ENCODE peak calls at places on chromosomes 3 and 15, in nine cellular contexts. One of them, this sample, is unnamed.

GRCh38 chr3:58965870-58966269 is 84.0 kb downstream of the CFAP20DC start:
- DNase-seq in GM12865: no peak
- DNase-seq in fibroblast of lung: peak
- DNase-seq in PC-3: no peak
- DNase-seq in GM12864: no peak
- DNase-seq in left ventricle myocardium inferior: no peak
- DNase-seq in mucosa of descending colon: no peak
- DNase-seq in fibroblast of the aortic adventitia: peak
- DNase-seq in Panc1: no peak
- DNase-seq in this sample: no peak

GRCh38 chr3:124032351-124032880 is 40.5 kb upstream of the ROPN1 start:
- DNase-seq in GM12865: no peak
- DNase-seq in Panc1: no peak
- DNase-seq in fibroblast of the aortic adventitia: peak
- DNase-seq in PC-3: peak
- DNase-seq in GM12864: no peak
- DNase-seq in mucosa of descending colon: peak
- DNase-seq in fibroblast of lung: peak
- DNase-seq in left ventricle myocardium inferior: peak
- DNase-seq in this sample: no peak

GRCh38 chr15:40150163-40150925 is 10.5 kb upstream of the BUB1B start:
- DNase-seq in left ventricle myocardium inferior: no peak
- DNase-seq in fibroblast of the aortic adventitia: peak
- DNase-seq in GM12865: no peak
- DNase-seq in mucosa of descending colon: no peak
- DNase-seq in PC-3: peak
- DNase-seq in fibroblast of lung: peak
- DNase-seq in Panc1: no peak
- DNase-seq in GM12864: no peak
- DNase-seq in this sample: peak

GRCh38 chr15:80059786-80060489 is 462 bp downstream of the ZFAND6 start:
- DNase-seq in Panc1: no peak
- DNase-seq in PC-3: peak
- DNase-seq in mucosa of descending colon: no peak
- DNase-seq in left ventricle myocardium inferior: no peak
- DNase-seq in fibroblast of the aortic adventitia: no peak
- DNase-seq in GM12864: no peak
- DNase-seq in GM12865: no peak
- DNase-seq in fibroblast of lung: peak
- DNase-seq in this sample: no peak

GRCh38 chr3:162096874-162097273 is 600.3 kb downstream of the OTOL1 start:
- DNase-seq in Panc1: no peak
- DNase-seq in fibroblast of lung: peak
- DNase-seq in left ventricle myocardium inferior: no peak
- DNase-seq in GM12865: no peak
- DNase-seq in mucosa of descending colon: no peak
- DNase-seq in PC-3: peak
- DNase-seq in fibroblast of the aortic adventitia: no peak
- DNase-seq in GM12864: no peak
- DNase-seq in this sample: no peak

GRCh38 chr3:64218746-64219145 is 6.5 kb downstream of the PRICKLE2 start:
- DNase-seq in fibroblast of lung: no peak
- DNase-seq in PC-3: no peak
- DNase-seq in fibroblast of the aortic adventitia: no peak
- DNase-seq in GM12865: no peak
- DNase-seq in Panc1: no peak
- DNase-seq in left ventricle myocardium inferior: no peak
- DNase-seq in GM12864: no peak
- DNase-seq in mucosa of descending colon: no peak
- DNase-seq in this sample: no peak

GRCh38 chr3:17151598-17152373 is 267.0 kb downstream of the PLCL2 start:
- DNase-seq in fibroblast of the aortic adventitia: no peak
- DNase-seq in Panc1: no peak
- DNase-seq in mucosa of descending colon: peak
- DNase-seq in fibroblast of lung: no peak
- DNase-seq in PC-3: no peak
- DNase-seq in left ventricle myocardium inferior: no peak
- DNase-seq in GM12864: peak
- DNase-seq in GM12865: peak
- DNase-seq in this sample: no peak

GRCh38 chr3:122094125-122094524 is 39.0 kb downstream of the CD86 start:
- DNase-seq in left ventricle myocardium inferior: no peak
- DNase-seq in mucosa of descending colon: no peak
- DNase-seq in Panc1: no peak
- DNase-seq in GM12865: peak
- DNase-seq in PC-3: no peak
- DNase-seq in GM12864: no peak
- DNase-seq in fibroblast of the aortic adventitia: no peak
- DNase-seq in fibroblast of lung: no peak
- DNase-seq in this sample: no peak

GRCh38 chr3:70264122-70264780 is 48.2 kb downstream of the MDFIC2 start:
- DNase-seq in Panc1: no peak
- DNase-seq in left ventricle myocardium inferior: no peak
- DNase-seq in fibroblast of lung: peak
- DNase-seq in PC-3: peak
- DNase-seq in GM12865: no peak
- DNase-seq in GM12864: no peak
- DNase-seq in fibroblast of the aortic adventitia: peak
- DNase-seq in mucosa of descending colon: peak
- DNase-seq in this sample: peak

GRCh38 chr15:38195191-38195901 is 57.3 kb upstream of the SPRED1 start:
- DNase-seq in left ventricle myocardium inferior: no peak
- DNase-seq in Panc1: no peak
- DNase-seq in mucosa of descending colon: no peak
- DNase-seq in fibroblast of lung: no peak
- DNase-seq in GM12865: no peak
- DNase-seq in GM12864: no peak
- DNase-seq in fibroblast of the aortic adventitia: no peak
- DNase-seq in PC-3: peak
- DNase-seq in this sample: no peak

GRCh38 chr3:4493931-4494806 is 1.0 kb downstream of the ITPR1 start:
- DNase-seq in mucosa of descending colon: peak
- DNase-seq in GM12865: no peak
- DNase-seq in GM12864: no peak
- DNase-seq in PC-3: peak
- DNase-seq in fibroblast of the aortic adventitia: peak
- DNase-seq in left ventricle myocardium inferior: peak
- DNase-seq in Panc1: no peak
- DNase-seq in fibroblast of lung: peak
- DNase-seq in this sample: no peak

GRCh38 chr3:42786212-42786611 is 13.2 kb upstream of the CCDC13 start:
- DNase-seq in left ventricle myocardium inferior: no peak
- DNase-seq in PC-3: no peak
- DNase-seq in fibroblast of the aortic adventitia: no peak
- DNase-seq in GM12864: no peak
- DNase-seq in mucosa of descending colon: no peak
- DNase-seq in Panc1: no peak
- DNase-seq in fibroblast of lung: no peak
- DNase-seq in GM12865: no peak
- DNase-seq in this sample: no peak

GRCh38 chr3:97896547-97896946 is 74.7 kb downstream of the CRYBG3 start:
- DNase-seq in fibroblast of the aortic adventitia: no peak
- DNase-seq in fibroblast of lung: no peak
- DNase-seq in GM12864: no peak
- DNase-seq in Panc1: no peak
- DNase-seq in GM12865: no peak
- DNase-seq in PC-3: no peak
- DNase-seq in left ventricle myocardium inferior: no peak
- DNase-seq in mucosa of descending colon: no peak
- DNase-seq in this sample: no peak

GRCh38 chr15:79640206-79640605 is 208.1 kb downstream of the MINAR1 start:
- DNase-seq in GM12865: no peak
- DNase-seq in GM12864: no peak
- DNase-seq in fibroblast of the aortic adventitia: peak
- DNase-seq in fibroblast of lung: peak
- DNase-seq in mucosa of descending colon: no peak
- DNase-seq in PC-3: peak
- DNase-seq in Panc1: peak
- DNase-seq in left ventricle myocardium inferior: peak
- DNase-seq in this sample: peak

GRCh38 chr3:87260270-87260669 is 16.1 kb downstream of the POU1F1 start:
- DNase-seq in GM12864: peak
- DNase-seq in PC-3: peak
- DNase-seq in GM12865: peak
- DNase-seq in left ventricle myocardium inferior: no peak
- DNase-seq in Panc1: peak
- DNase-seq in mucosa of descending colon: peak
- DNase-seq in fibroblast of lung: peak
- DNase-seq in fibroblast of the aortic adventitia: peak
- DNase-seq in this sample: peak

GRCh38 chr15:90895571-90896117 is 7.5 kb upstream of the MAN2A2 start:
- DNase-seq in mucosa of descending colon: no peak
- DNase-seq in GM12864: no peak
- DNase-seq in Panc1: no peak
- DNase-seq in GM12865: no peak
- DNase-seq in PC-3: no peak
- DNase-seq in fibroblast of lung: no peak
- DNase-seq in left ventricle myocardium inferior: no peak
- DNase-seq in fibroblast of the aortic adventitia: no peak
- DNase-seq in this sample: no peak

GRCh38 chr3:120025520-120025919 is 68.7 kb downstream of the GSK3B start:
- DNase-seq in mucosa of descending colon: no peak
- DNase-seq in GM12865: no peak
- DNase-seq in PC-3: peak
- DNase-seq in fibroblast of the aortic adventitia: no peak
- DNase-seq in fibroblast of lung: peak
- DNase-seq in left ventricle myocardium inferior: no peak
- DNase-seq in Panc1: no peak
- DNase-seq in GM12864: no peak
- DNase-seq in this sample: peak

GRCh38 chr3:139202226-139202958 is 141.4 kb upstream of the MRPS22 start:
- DNase-seq in GM12865: peak
- DNase-seq in Panc1: peak
- DNase-seq in fibroblast of lung: no peak
- DNase-seq in left ventricle myocardium inferior: no peak
- DNase-seq in fibroblast of the aortic adventitia: no peak
- DNase-seq in mucosa of descending colon: peak
- DNase-seq in GM12864: peak
- DNase-seq in PC-3: peak
- DNase-seq in this sample: peak

GRCh38 chr3:27141668-27142067 is 227.5 kb downstream of the NEK10 start:
- DNase-seq in Panc1: no peak
- DNase-seq in GM12865: peak
- DNase-seq in fibroblast of lung: no peak
- DNase-seq in mucosa of descending colon: no peak
- DNase-seq in PC-3: peak
- DNase-seq in fibroblast of the aortic adventitia: no peak
- DNase-seq in GM12864: no peak
- DNase-seq in left ventricle myocardium inferior: no peak
- DNase-seq in this sample: no peak

GRCh38 chr3:42600958-42601675 is 631 bp downstream of the NKTR start:
- DNase-seq in GM12865: peak
- DNase-seq in GM12864: no peak
- DNase-seq in PC-3: peak
- DNase-seq in Panc1: no peak
- DNase-seq in left ventricle myocardium inferior: peak
- DNase-seq in fibroblast of lung: peak
- DNase-seq in fibroblast of the aortic adventitia: peak
- DNase-seq in mucosa of descending colon: peak
- DNase-seq in this sample: no peak

GRCh38 chr15:56058986-56059385 is 65.6 kb upstream of the NEDD4 start:
- DNase-seq in left ventricle myocardium inferior: no peak
- DNase-seq in PC-3: no peak
- DNase-seq in fibroblast of lung: no peak
- DNase-seq in fibroblast of the aortic adventitia: no peak
- DNase-seq in mucosa of descending colon: no peak
- DNase-seq in GM12865: no peak
- DNase-seq in Panc1: no peak
- DNase-seq in GM12864: no peak
- DNase-seq in this sample: no peak

DNA sequence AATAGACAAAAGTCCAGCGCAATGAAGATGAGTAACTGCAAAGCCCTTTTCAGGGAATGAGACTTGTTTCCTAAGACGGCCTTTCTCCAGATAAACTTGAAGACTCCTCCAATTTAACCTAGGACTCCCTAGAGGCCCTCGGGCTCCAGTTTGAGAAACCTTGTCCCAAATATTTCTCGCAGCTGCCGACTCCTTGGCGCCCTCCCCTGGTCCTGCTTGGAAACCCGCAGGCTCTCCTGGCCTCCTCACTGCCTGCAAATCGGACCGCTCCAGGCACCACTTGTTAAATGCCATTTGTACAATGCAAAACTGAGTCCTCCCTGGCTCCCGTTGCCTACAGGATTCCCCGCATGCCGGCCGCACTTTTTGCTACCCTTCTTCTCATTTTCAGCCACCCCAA is 36.8 kb downstream of the MUC4 start:
- DNase-seq in GM12865: no peak
- DNase-seq in Panc1: peak
- DNase-seq in GM12864: no peak
- DNase-seq in left ventricle myocardium inferior: peak
- DNase-seq in fibroblast of the aortic adventitia: peak
- DNase-seq in PC-3: peak
- DNase-seq in fibroblast of lung: no peak
- DNase-seq in mucosa of descending colon: peak
- DNase-seq in this sample: no peak
- TF ChIP-seq CTCF in GM12865: peak
- TF ChIP-seq CTCF in Panc1: peak
- TF ChIP-seq CTCF in GM12864: peak
- TF ChIP-seq CTCF in left ventricle myocardium inferior: peak
- TF ChIP-seq CTCF in fibroblast of the aortic adventitia: peak
- TF ChIP-seq CTCF in PC-3: peak
- TF ChIP-seq CTCF in fibroblast of lung: peak
- TF ChIP-seq CTCF in mucosa of descending colon: no peak
- TF ChIP-seq CTCF in this sample: peak

DNA sequence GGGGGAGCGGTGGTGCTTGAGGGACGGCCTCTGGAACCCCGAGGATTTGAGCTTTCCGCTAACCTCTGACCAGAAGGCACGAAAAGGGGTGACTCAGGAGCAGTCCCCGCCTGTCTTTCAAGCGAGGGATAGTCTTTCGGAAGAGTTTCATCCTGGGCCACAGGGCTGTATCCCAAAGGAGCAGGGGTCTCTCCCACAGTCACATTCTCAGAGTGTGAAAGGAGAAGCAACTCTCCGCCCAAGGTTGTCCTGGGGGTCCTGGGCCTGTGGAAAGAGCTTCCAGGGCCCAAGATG is 1.4 kb upstream of the DUSP7 start:
- DNase-seq in fibroblast of the aortic adventitia: no peak
- DNase-seq in PC-3: no peak
- DNase-seq in mucosa of descending colon: no peak
- DNase-seq in GM12864: no peak
- DNase-seq in left ventricle myocardium inferior: no peak
- DNase-seq in GM12865: no peak
- DNase-seq in Panc1: no peak
- DNase-seq in fibroblast of lung: no peak
- DNase-seq in this sample: no peak
- H3K4me3 ChIP-seq in fibroblast of the aortic adventitia: peak
- H3K4me3 ChIP-seq in PC-3: peak
- H3K4me3 ChIP-seq in mucosa of descending colon: peak
- H3K4me3 ChIP-seq in GM12864: peak
- H3K4me3 ChIP-seq in left ventricle myocardium inferior: peak
- H3K4me3 ChIP-seq in GM12865: peak
- H3K4me3 ChIP-seq in Panc1: peak
- H3K4me3 ChIP-seq in fibroblast of lung: peak
- H3K4me3 ChIP-seq in this sample: peak

GRCh38 chr3:171162986-171163723 is 136.6 kb upstream of the SLC2A2 start:
- DNase-seq in Panc1: no peak
- DNase-seq in GM12865: peak
- DNase-seq in fibroblast of the aortic adventitia: no peak
- DNase-seq in GM12864: no peak
- DNase-seq in mucosa of descending colon: no peak
- DNase-seq in PC-3: peak
- DNase-seq in left ventricle myocardium inferior: no peak
- DNase-seq in fibroblast of lung: no peak
- DNase-seq in this sample: no peak
- TF ChIP-seq CTCF in Panc1: peak
- TF ChIP-seq CTCF in GM12865: peak
- TF ChIP-seq CTCF in fibroblast of the aortic adventitia: peak
- TF ChIP-seq CTCF in GM12864: peak
- TF ChIP-seq CTCF in mucosa of descending colon: peak
- TF ChIP-seq CTCF in PC-3: peak
- TF ChIP-seq CTCF in left ventricle myocardium inferior: peak
- TF ChIP-seq CTCF in fibroblast of lung: peak
- TF ChIP-seq CTCF in this sample: peak

GRCh38 chr3:152331018-152331541 is 62.4 kb downstream of the MBNL1 start:
- DNase-seq in mucosa of descending colon: no peak
- DNase-seq in fibroblast of the aortic adventitia: peak
- DNase-seq in left ventricle myocardium inferior: no peak
- DNase-seq in GM12865: no peak
- DNase-seq in PC-3: peak
- DNase-seq in GM12864: no peak
- DNase-seq in Panc1: peak
- DNase-seq in fibroblast of lung: peak
- DNase-seq in this sample: peak
- H3K4me3 ChIP-seq in mucosa of descending colon: no peak
- H3K4me3 ChIP-seq in fibroblast of the aortic adventitia: no peak
- H3K4me3 ChIP-seq in left ventricle myocardium inferior: peak
- H3K4me3 ChIP-seq in GM12865: no peak
- H3K4me3 ChIP-seq in PC-3: peak
- H3K4me3 ChIP-seq in GM12864: no peak
- H3K4me3 ChIP-seq in Panc1: no peak
- H3K4me3 ChIP-seq in fibroblast of lung: no peak
- H3K4me3 ChIP-seq in this sample: no peak